ENCODE peak calls at places on chromosomes 7 and 10, in five cellular contexts. B is HCT116, K is GM12878, H is HepG2, J is K562. A is an unnamed sample.

GRCh38 chr10:52322941-52323340 is 8.9 kb downstream of the DKK1 start:
- DNase-seq in B (no peak), K (no peak), H (no peak), J (no peak), A (no peak)

GRCh38 chr7:144006029-144006428 is 5.9 kb downstream of the OR6B1 start:
- DNase-seq in B (no peak), K (no peak), H (no peak), J (no peak), A (no peak)

GRCh38 chr10:114388275-114388674 is 16.0 kb downstream of the AFAP1L2 start:
- DNase-seq in B (no peak), K (peak), H (no peak), J (no peak), A (no peak)

GRCh38 chr7:10708447-10708846 is 265.2 kb upstream of the PHF14 start:
- DNase-seq in B (peak), K (no peak), H (peak), J (peak), A (no peak)

GRCh38 chr7:138527746-138528223 is 67.7 kb downstream of the TRIM24 start:
- DNase-seq in B (peak), K (no peak), H (peak), J (peak), A (no peak)

GRCh38 chr7:121097577-121097976 is 109.1 kb downstream of the CPED1 start:
- DNase-seq in B (no peak), K (no peak), H (no peak), J (no peak), A (no peak)

GRCh38 chr7:78587443-78588044 is 789.0 kb downstream of the PHTF2 start:
- DNase-seq in B (peak), K (no peak), H (peak), J (no peak), A (no peak)

GRCh38 chr7:146539836-146540235 is 423.2 kb downstream of the CNTNAP2 start:
- DNase-seq in B (no peak), K (no peak), H (no peak), J (no peak), A (no peak)

GRCh38 chr10:46257099-46257498 is 29.7 kb upstream of the ANTXRL start:
- DNase-seq in B (no peak), K (no peak), H (no peak), J (no peak), A (no peak)

GRCh38 chr7:114533151-114533550 is 118.5 kb downstream of the FOXP2 start:
- DNase-seq in B (no peak), K (no peak), H (no peak), J (no peak), A (no peak)

GRCh38 chr7:88522771-88523316 is 216.2 kb upstream of the STEAP4 start:
- DNase-seq in B (no peak), K (no peak), H (no peak), J (no peak), A (no peak)

GRCh38 chr10:15715619-15716227 is 4.0 kb downstream of the ITGA8 start:
- DNase-seq in B (no peak), K (no peak), H (no peak), J (peak), A (no peak)

GRCh38 chr7:24778543-24779282 is 21.4 kb upstream of the GSDME start:
- DNase-seq in B (no peak), K (no peak), H (no peak), J (no peak), A (no peak)

GRCh38 chr7:155962191-155962967 is 150.1 kb upstream of the SHH start:
- DNase-seq in B (peak), K (peak), H (peak), J (no peak), A (peak)

GRCh38 chr10:5813341-5814109 is at the start of gene GDI2:
- DNase-seq in B (peak), K (peak), H (peak), J (peak), A (peak)

GRCh38 chr10:29658984-29659769 is 24.4 kb upstream of the SVIL start:
- DNase-seq in B (peak), K (peak), H (peak), J (peak), A (no peak)

GRCh38 chr7:100974021-100974420 is 4.7 kb downstream of the MUC12 start:
- DNase-seq in B (no peak), K (no peak), H (no peak), J (no peak), A (no peak)

GRCh38 chr10:121185816-121186215 is 334.7 kb downstream of the WDR11 start:
- DNase-seq in B (no peak), K (no peak), H (no peak), J (no peak), A (no peak)

GRCh38 chr7:159028456-159029401 is 115.9 kb downstream of the VIPR2 start:
- DNase-seq in B (no peak), K (no peak), H (no peak), J (no peak), A (no peak)

GRCh38 chr7:127786184-127786583 is 134.2 kb downstream of the SND1 start:
- DNase-seq in B (no peak), K (no peak), H (no peak), J (no peak), A (no peak)

GRCh38 chr7:151051108-151051507 is 2.8 kb downstream of the ASIC3 start:
- DNase-seq in B (no peak), K (no peak), H (no peak), J (no peak), A (no peak)

GRCh38 chr10:75612904-75613684 is 181.7 kb downstream of the LRMDA start:
- DNase-seq in B (no peak), K (peak), H (no peak), J (no peak), A (no peak)

GRCh38 chr7:70459546-70459945 is 672.4 kb upstream of the GALNT17 start:
- DNase-seq in B (no peak), K (no peak), H (no peak), J (no peak), A (no peak)

GRCh38 chr7:29606287-29606721 is 42.7 kb downstream of the PRR15 start:
- DNase-seq in B (no peak), K (no peak), H (peak), J (peak), A (no peak)

GRCh38 chr7:34281260-34281659 is 375.9 kb downstream of the BMPER start:
- DNase-seq in B (no peak), K (no peak), H (peak), J (no peak), A (no peak)

GRCh38 chr7:18961997-18962396 is 155.4 kb downstream of the TWIST1 start:
- DNase-seq in B (no peak), K (no peak), H (no peak), J (no peak), A (no peak)

GRCh38 chr7:93736970-93737369 is 153.6 kb downstream of the TFPI2 start:
- DNase-seq in B (no peak), K (no peak), H (no peak), J (no peak), A (no peak)

GRCh38 chr7:26413007-26413691 is 121.5 kb downstream of the SNX10 start:
- DNase-seq in B (no peak), K (no peak), H (no peak), J (no peak), A (no peak)

GRCh38 chr7:115019882-115020605 is 98.2 kb downstream of the MDFIC start:
- DNase-seq in B (no peak), K (no peak), H (no peak), J (no peak), A (no peak)

GRCh38 chr7:114081606-114082425 is 163.0 kb upstream of the PPP1R3A start:
- DNase-seq in B (peak), K (no peak), H (peak), J (no peak), A (no peak)

GRCh38 chr7:30817060-30817770 is 46.0 kb downstream of the MINDY4 start:
- DNase-seq in B (no peak), K (no peak), H (no peak), J (no peak), A (no peak)

GRCh38 chr7:149561072-149561471 is 63.5 kb upstream of the ZNF746 start:
- DNase-seq in B (no peak), K (no peak), H (no peak), J (no peak), A (no peak)

GRCh38 chr7:93011351-93012294 is 106.2 kb downstream of the SAMD9 start:
- DNase-seq in B (no peak), K (no peak), H (no peak), J (no peak), A (no peak)

GRCh38 chr10:118042827-118043242 is 3.9 kb downstream of the RAB11FIP2 start:
- DNase-seq in B (no peak), K (no peak), H (no peak), J (no peak), A (no peak)

GRCh38 chr10:4073912-4074311 is 288.9 kb upstream of the KLF6 start:
- DNase-seq in B (no peak), K (no peak), H (no peak), J (no peak), A (no peak)

GRCh38 chr7:38740041-38740440 is 108.9 kb upstream of the AMPH start:
- DNase-seq in B (no peak), K (no peak), H (no peak), J (no peak), A (no peak)

GRCh38 chr10:91434041-91434440 is 23.9 kb downstream of the HECTD2 start:
- DNase-seq in B (no peak), K (no peak), H (no peak), J (no peak), A (no peak)

GRCh38 chr7:117375380-117375779 is 51.9 kb downstream of the ASZ1 start:
- DNase-seq in B (no peak), K (no peak), H (no peak), J (no peak), A (no peak)

GRCh38 chr7:112211348-112211907 is 4.9 kb downstream of the ZNF277 start:
- DNase-seq in B (no peak), K (no peak), H (peak), J (no peak), A (no peak)

GRCh38 chr7:28685291-28685659 is 272.9 kb downstream of the TRIL start:
- DNase-seq in B (no peak), K (no peak), H (no peak), J (no peak), A (no peak)

GRCh38 chr10:33094263-33095051 is 136.4 kb upstream of the ITGB1 start:
- DNase-seq in B (no peak), K (no peak), H (no peak), J (no peak), A (no peak)

GRCh38 chr10:33091186-33091585 is 133.2 kb upstream of the ITGB1 start:
- DNase-seq in B (no peak), K (no peak), H (no peak), J (no peak), A (no peak)

GRCh38 chr10:33087922-33088321 is 129.9 kb upstream of the ITGB1 start:
- DNase-seq in B (no peak), K (no peak), H (no peak), J (no peak), A (no peak)

GRCh38 chr10:33095867-33096479 is 137.9 kb upstream of the ITGB1 start:
- DNase-seq in B (no peak), K (peak), H (no peak), J (no peak), A (no peak)

DNA sequence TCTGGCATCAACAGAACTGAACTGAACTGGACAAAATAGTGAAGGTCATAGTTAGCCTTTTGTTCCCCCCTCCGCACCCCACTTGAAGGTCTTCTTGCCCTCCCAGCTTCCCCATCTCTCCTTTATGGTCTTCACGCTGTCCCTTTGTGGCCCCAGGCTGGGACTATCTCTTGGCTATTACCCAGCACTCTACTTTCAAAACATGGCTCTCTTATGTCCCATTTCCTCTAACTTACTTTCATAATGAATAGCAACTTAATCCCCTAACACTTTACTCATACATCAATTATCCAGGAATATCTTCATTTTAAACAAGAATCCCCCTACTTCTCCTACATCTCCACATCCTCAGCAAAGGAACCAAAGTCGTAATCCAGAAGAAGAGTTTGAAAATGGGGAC is 135.3 kb upstream of the ITGB1 start:
- DNase-seq in B (no peak), K (no peak), H (no peak), J (no peak), A (no peak)
- TF ChIP-seq CTCF in B (no peak), K (no peak), H (no peak), J (no peak), A (no peak)

GRCh38 chr10:60382946-60383681 is 6.6 kb downstream of the ANK3 start:
- DNase-seq in B (no peak), K (no peak), H (no peak), J (no peak), A (no peak)
- TF ChIP-seq ZNF274 in B (no peak), K (no peak), H (no peak), J (no peak), A (no peak)

GRCh38 chr7:36960105-36960504 is 235.8 kb upstream of the AOAH start:
- DNase-seq in B (no peak), K (no peak), H (no peak), J (no peak), A (no peak)

GRCh38 chr7:36958094-36958718 is 233.9 kb upstream of the AOAH start:
- DNase-seq in B (no peak), K (no peak), H (no peak), J (no peak), A (no peak)

GRCh38 chr7:36957620-36958019 is 233.3 kb upstream of the AOAH start:
- DNase-seq in B (no peak), K (no peak), H (no peak), J (no peak), A (no peak)

GRCh38 chr7:36951257-36951697 is 227.0 kb upstream of the AOAH start:
- DNase-seq in B (no peak), K (peak), H (no peak), J (no peak), A (no peak)

GRCh38 chr7:36955730-36956129 is 231.4 kb upstream of the AOAH start:
- DNase-seq in B (no peak), K (no peak), H (no peak), J (no peak), A (no peak)
- TF ChIP-seq CTCF in B (no peak), K (no peak), H (no peak), J (no peak), A (no peak)

DNA sequence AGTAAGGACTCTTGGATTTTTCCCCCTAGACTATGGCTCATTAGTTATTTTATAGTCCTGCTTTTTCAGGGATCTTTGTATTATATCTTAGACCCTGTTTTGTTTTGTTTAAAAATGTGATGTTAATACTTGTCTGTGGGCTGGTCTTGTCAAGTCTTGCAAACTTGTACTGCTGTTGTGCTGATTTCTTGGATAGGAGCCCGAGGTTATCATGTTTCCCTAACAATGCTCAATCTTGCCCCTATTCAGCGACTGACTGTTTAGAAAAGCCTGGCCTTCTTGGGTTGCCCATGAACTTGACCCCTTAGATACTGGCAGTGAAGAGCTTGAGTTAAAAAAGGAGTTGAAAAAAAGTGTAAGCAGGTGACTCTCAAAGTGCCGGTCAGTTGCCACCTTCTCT is 115.7 kb downstream of the KIAA1217 start:
- DNase-seq in B (no peak), K (no peak), H (no peak), J (no peak), A (no peak)
- TF ChIP-seq ZNF274 in B (no peak), K (no peak), H (no peak), J (no peak), A (no peak)

GRCh38 chr10:1462994-1463633 is 274.2 kb downstream of the ADARB2 start:
- DNase-seq in B (no peak), K (no peak), H (no peak), J (no peak), A (no peak)
- TF ChIP-seq CTCF in B (no peak), K (no peak), H (no peak), J (no peak), A (no peak)

GRCh38 chr7:98027342-98028033 is 37.5 kb upstream of the OCM2 start:
- DNase-seq in B (peak), K (no peak), H (peak), J (no peak), A (no peak)

GRCh38 chr7:98021588-98022351 is 31.8 kb upstream of the OCM2 start:
- DNase-seq in B (peak), K (no peak), H (peak), J (peak), A (peak)

GRCh38 chr7:98022531-98022930 is 32.5 kb upstream of the OCM2 start:
- DNase-seq in B (no peak), K (no peak), H (no peak), J (no peak), A (no peak)

DNA sequence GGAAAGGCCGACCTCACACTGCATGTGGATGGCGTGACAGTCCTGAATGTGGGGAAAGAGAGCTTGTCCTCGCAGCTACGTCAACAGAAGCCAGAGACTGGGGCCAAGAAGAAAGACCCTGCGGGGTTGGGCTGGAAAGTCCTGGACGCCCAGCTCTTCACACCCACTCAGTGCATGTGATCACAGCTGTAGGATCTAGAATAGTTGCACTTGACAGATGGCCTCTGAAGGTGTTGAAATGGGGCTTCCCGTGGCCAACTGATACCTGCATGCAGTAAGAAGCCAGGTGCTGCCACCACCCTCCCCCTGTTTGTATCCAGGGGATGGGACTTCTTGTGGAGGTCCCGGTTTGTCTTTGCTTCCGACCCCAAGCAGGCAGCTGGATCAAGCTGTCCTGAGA is 34.1 kb upstream of the OCM2 start:
- DNase-seq in B (no peak), K (no peak), H (no peak), J (no peak), A (no peak)
- TF ChIP-seq ZNF274 in B (no peak), K (no peak), H (no peak), J (no peak), A (no peak)